ENCODE peak calls at places on chromosomes 16 and 17, in seven cellular contexts. G is kidney epithelial cell, S is M059J, W is RCC 7860, I is NCI-H510A treated with DMSO at 0.1 percent for 48 hours, L is NCI-H1694, Q is cardiac muscle cell. R is an unnamed sample.

GRCh38 chr16:70713342-70713741 is 27.5 kb upstream of the MTSS2 start:
- DNase-seq in G (no peak), S (peak; percentile 21), W (no peak), I (no peak), L (no peak), Q (no peak), R (no peak)

GRCh38 chr16:82892327-82892726 is 265.6 kb downstream of the CDH13 start:
- DNase-seq in G (no peak), S (no peak), W (no peak), I (no peak), L (no peak), Q (peak; percentile 17), R (no peak)

GRCh38 chr17:10036511-10037061 is 131.5 kb upstream of the RCVRN start:
- DNase-seq in G (no peak), S (no peak), W (no peak), I (no peak), L (no peak), Q (peak; percentile 72), R (no peak)

GRCh38 chr17:42171831-42172230 is 9.1 kb downstream of the KCNH4 start:
- DNase-seq in G (no peak), S (no peak), W (no peak), I (no peak), L (no peak), Q (no peak), R (no peak)

GRCh38 chr16:14658063-14658462 is 25.3 kb downstream of the BFAR start:
- DNase-seq in G (no peak), S (no peak), W (no peak), I (no peak), L (no peak), Q (no peak), R (no peak)

GRCh38 chr16:70511833-70512232 is 11.5 kb downstream of the COG4 start:
- DNase-seq in G (no peak), S (no peak), W (no peak), I (no peak), L (no peak), Q (no peak), R (no peak)

GRCh38 chr17:39306509-39307212 is 80.9 kb upstream of the STAC2 start:
- DNase-seq in G (no peak), S (no peak), W (no peak), I (no peak), L (no peak), Q (peak; percentile 8), R (no peak)

GRCh38 chr17:40352779-40353394 is 11.7 kb downstream of the GJD3 start:
- DNase-seq in G (no peak), S (no peak), W (no peak), I (no peak), L (no peak), Q (no peak), R (no peak)

GRCh38 chr17:64774888-64775600 is 112.9 kb upstream of the SMURF2 start:
- DNase-seq in G (no peak), S (no peak), W (no peak), I (no peak), L (no peak), Q (no peak), R (no peak)

GRCh38 chr17:77644981-77645380 is 313.5 kb upstream of the TNRC6C start:
- DNase-seq in G (no peak), S (no peak), W (no peak), I (no peak), L (no peak), Q (no peak), R (peak; percentile 72)

GRCh38 chr16:69799601-69800000 is 37.5 kb downstream of the WWP2 start:
- DNase-seq in G (no peak), S (no peak), W (no peak), I (no peak), L (no peak), Q (no peak), R (no peak)

GRCh38 chr17:12596961-12597360 is 68.7 kb upstream of the MYOCD start:
- DNase-seq in G (no peak), S (no peak), W (no peak), I (no peak), L (no peak), Q (no peak), R (no peak)

GRCh38 chr17:10118788-10119130 is 79.6 kb downstream of the GAS7 start:
- DNase-seq in G (no peak), S (no peak), W (no peak), I (no peak), L (no peak), Q (no peak), R (peak; percentile 87)

GRCh38 chr16:86498661-86499493 is 11.4 kb upstream of the FOXF1 start:
- DNase-seq in G (no peak), S (no peak), W (no peak), I (no peak), L (no peak), Q (peak; percentile 57), R (no peak)

GRCh38 chr17:7836596-7837374 is 2.8 kb downstream of the KDM6B start:
- DNase-seq in G (peak; percentile 71), S (peak; percentile 96), W (peak; percentile 79), I (peak; percentile 97), L (peak; percentile 97), Q (peak; percentile 99), R (peak; percentile 52)

R was measured in NCI-H524 treated with DMSO at 0.1 percent for 48 hours.